ENCODE peak calls at places on chromosomes 12 and 14, in nine cellular contexts. One of them, this sample, is unnamed.

GRCh38 chr12:79747274-79747673 is 56.5 kb upstream of the PAWR start:
- DNase-seq in Peyer's patch: no peak
- DNase-seq in body of pancreas: no peak
- DNase-seq in spleen: no peak
- DNase-seq in sigmoid colon: no peak
- DNase-seq in A549: no peak
- DNase-seq in HCT116: no peak
- DNase-seq in right lobe of liver: no peak
- DNase-seq in IMR-90: peak; percentile 55
- DNase-seq in this sample: no peak

GRCh38 chr12:96397756-96398421 is 2.4 kb downstream of the CDK17 start:
- DNase-seq in sigmoid colon: no peak
- DNase-seq in body of pancreas: no peak
- DNase-seq in IMR-90: peak; percentile 57
- DNase-seq in HCT116: no peak
- DNase-seq in right lobe of liver: no peak
- DNase-seq in Peyer's patch: no peak
- DNase-seq in spleen: no peak
- DNase-seq in A549: no peak
- DNase-seq in this sample: no peak

GRCh38 chr12:70486588-70486987 is 120.5 kb downstream of the KCNMB4 start:
- DNase-seq in spleen: no peak
- DNase-seq in sigmoid colon: no peak
- DNase-seq in A549: no peak
- DNase-seq in IMR-90: no peak
- DNase-seq in HCT116: no peak
- DNase-seq in right lobe of liver: no peak
- DNase-seq in body of pancreas: no peak
- DNase-seq in Peyer's patch: no peak
- DNase-seq in this sample: no peak

GRCh38 chr12:96211989-96212388 is 17.8 kb downstream of the ELK3 start:
- DNase-seq in A549: no peak
- DNase-seq in sigmoid colon: no peak
- DNase-seq in spleen: no peak
- DNase-seq in Peyer's patch: no peak
- DNase-seq in right lobe of liver: no peak
- DNase-seq in HCT116: no peak
- DNase-seq in body of pancreas: no peak
- DNase-seq in IMR-90: no peak
- DNase-seq in this sample: no peak

GRCh38 chr14:54175298-54175942 is 218.8 kb upstream of the BMP4 start:
- DNase-seq in sigmoid colon: peak; percentile 73
- DNase-seq in spleen: no peak
- DNase-seq in HCT116: peak; percentile 78
- DNase-seq in right lobe of liver: no peak
- DNase-seq in A549: peak; percentile 75
- DNase-seq in body of pancreas: peak; percentile 67
- DNase-seq in IMR-90: peak; percentile 73
- DNase-seq in Peyer's patch: no peak
- DNase-seq in this sample: peak; percentile 61

GRCh38 chr12:5945071-5946008 is at the start of gene ANO2:
- DNase-seq in spleen: no peak
- DNase-seq in right lobe of liver: no peak
- DNase-seq in HCT116: no peak
- DNase-seq in body of pancreas: no peak
- DNase-seq in A549: no peak
- DNase-seq in IMR-90: no peak
- DNase-seq in Peyer's patch: no peak
- DNase-seq in sigmoid colon: no peak
- DNase-seq in this sample: no peak

GRCh38 chr14:92105073-92105844 is 1.1 kb downstream of the ATXN3 start:
- DNase-seq in IMR-90: peak; percentile 48
- DNase-seq in sigmoid colon: no peak
- DNase-seq in A549: no peak
- DNase-seq in right lobe of liver: no peak
- DNase-seq in body of pancreas: no peak
- DNase-seq in HCT116: no peak
- DNase-seq in Peyer's patch: no peak
- DNase-seq in spleen: no peak
- DNase-seq in this sample: no peak

GRCh38 chr12:42118136-42118879 is 26.4 kb downstream of the GXYLT1 start:
- DNase-seq in HCT116: no peak
- DNase-seq in IMR-90: peak; percentile 62
- DNase-seq in body of pancreas: no peak
- DNase-seq in sigmoid colon: no peak
- DNase-seq in Peyer's patch: no peak
- DNase-seq in right lobe of liver: no peak
- DNase-seq in spleen: no peak
- DNase-seq in A549: no peak
- DNase-seq in this sample: no peak

GRCh38 chr14:103390605-103391004 is 5.4 kb downstream of the MARK3 start:
- DNase-seq in spleen: no peak
- DNase-seq in HCT116: no peak
- DNase-seq in right lobe of liver: no peak
- DNase-seq in sigmoid colon: no peak
- DNase-seq in A549: no peak
- DNase-seq in body of pancreas: no peak
- DNase-seq in Peyer's patch: no peak
- DNase-seq in IMR-90: no peak
- DNase-seq in this sample: no peak

GRCh38 chr12:25089738-25090137 is 105.2 kb downstream of the DNAI7 start:
- DNase-seq in right lobe of liver: no peak
- DNase-seq in spleen: no peak
- DNase-seq in HCT116: no peak
- DNase-seq in Peyer's patch: no peak
- DNase-seq in body of pancreas: no peak
- DNase-seq in sigmoid colon: no peak
- DNase-seq in A549: no peak
- DNase-seq in IMR-90: no peak
- DNase-seq in this sample: no peak

GRCh38 chr12:106233011-106233410 is 14.8 kb downstream of the CKAP4 start:
- DNase-seq in sigmoid colon: no peak
- DNase-seq in body of pancreas: no peak
- DNase-seq in Peyer's patch: no peak
- DNase-seq in IMR-90: no peak
- DNase-seq in A549: no peak
- DNase-seq in spleen: no peak
- DNase-seq in right lobe of liver: no peak
- DNase-seq in HCT116: no peak
- DNase-seq in this sample: no peak

GRCh38 chr12:30219047-30219446 is 435.3 kb upstream of the TMTC1 start:
- DNase-seq in spleen: no peak
- DNase-seq in right lobe of liver: no peak
- DNase-seq in HCT116: no peak
- DNase-seq in body of pancreas: no peak
- DNase-seq in Peyer's patch: no peak
- DNase-seq in sigmoid colon: no peak
- DNase-seq in IMR-90: peak; percentile 22
- DNase-seq in A549: no peak
- DNase-seq in this sample: no peak

GRCh38 chr14:37021406-37021805 is 151.0 kb downstream of the SLC25A21 start:
- DNase-seq in HCT116: no peak
- DNase-seq in IMR-90: no peak
- DNase-seq in A549: no peak
- DNase-seq in Peyer's patch: no peak
- DNase-seq in sigmoid colon: no peak
- DNase-seq in right lobe of liver: no peak
- DNase-seq in spleen: no peak
- DNase-seq in body of pancreas: no peak
- DNase-seq in this sample: no peak

GRCh38 chr14:44960646-44961045 is 1.1 kb downstream of the KLHL28 start:
- DNase-seq in right lobe of liver: no peak
- DNase-seq in A549: no peak
- DNase-seq in Peyer's patch: no peak
- DNase-seq in HCT116: no peak
- DNase-seq in IMR-90: no peak
- DNase-seq in spleen: no peak
- DNase-seq in sigmoid colon: no peak
- DNase-seq in body of pancreas: no peak
- DNase-seq in this sample: no peak

GRCh38 chr14:44309336-44309735 is 197.7 kb downstream of the FSCB start:
- DNase-seq in right lobe of liver: no peak
- DNase-seq in IMR-90: no peak
- DNase-seq in spleen: no peak
- DNase-seq in sigmoid colon: no peak
- DNase-seq in body of pancreas: no peak
- DNase-seq in A549: no peak
- DNase-seq in Peyer's patch: no peak
- DNase-seq in HCT116: no peak
- DNase-seq in this sample: no peak

GRCh38 chr12:102369876-102370275 is 110.5 kb downstream of the IGF1 start:
- DNase-seq in body of pancreas: no peak
- DNase-seq in IMR-90: no peak
- DNase-seq in right lobe of liver: no peak
- DNase-seq in HCT116: no peak
- DNase-seq in sigmoid colon: no peak
- DNase-seq in A549: no peak
- DNase-seq in spleen: no peak
- DNase-seq in Peyer's patch: no peak
- DNase-seq in this sample: no peak

GRCh38 chr14:20886091-20886490 is 5.1 kb upstream of the RNASE3 start:
- DNase-seq in body of pancreas: no peak
- DNase-seq in A549: no peak
- DNase-seq in sigmoid colon: no peak
- DNase-seq in right lobe of liver: no peak
- DNase-seq in spleen: no peak
- DNase-seq in IMR-90: no peak
- DNase-seq in HCT116: no peak
- DNase-seq in Peyer's patch: no peak
- DNase-seq in this sample: no peak
- TF ChIP-seq CTCF in body of pancreas: no peak
- TF ChIP-seq CTCF in A549: no peak
- TF ChIP-seq CTCF in sigmoid colon: no peak
- TF ChIP-seq CTCF in right lobe of liver: no peak
- TF ChIP-seq CTCF in spleen: no peak
- TF ChIP-seq CTCF in IMR-90: no peak
- TF ChIP-seq CTCF in HCT116: no peak
- TF ChIP-seq CTCF in Peyer's patch: no peak
- TF ChIP-seq CTCF in this sample: no peak

DNA sequence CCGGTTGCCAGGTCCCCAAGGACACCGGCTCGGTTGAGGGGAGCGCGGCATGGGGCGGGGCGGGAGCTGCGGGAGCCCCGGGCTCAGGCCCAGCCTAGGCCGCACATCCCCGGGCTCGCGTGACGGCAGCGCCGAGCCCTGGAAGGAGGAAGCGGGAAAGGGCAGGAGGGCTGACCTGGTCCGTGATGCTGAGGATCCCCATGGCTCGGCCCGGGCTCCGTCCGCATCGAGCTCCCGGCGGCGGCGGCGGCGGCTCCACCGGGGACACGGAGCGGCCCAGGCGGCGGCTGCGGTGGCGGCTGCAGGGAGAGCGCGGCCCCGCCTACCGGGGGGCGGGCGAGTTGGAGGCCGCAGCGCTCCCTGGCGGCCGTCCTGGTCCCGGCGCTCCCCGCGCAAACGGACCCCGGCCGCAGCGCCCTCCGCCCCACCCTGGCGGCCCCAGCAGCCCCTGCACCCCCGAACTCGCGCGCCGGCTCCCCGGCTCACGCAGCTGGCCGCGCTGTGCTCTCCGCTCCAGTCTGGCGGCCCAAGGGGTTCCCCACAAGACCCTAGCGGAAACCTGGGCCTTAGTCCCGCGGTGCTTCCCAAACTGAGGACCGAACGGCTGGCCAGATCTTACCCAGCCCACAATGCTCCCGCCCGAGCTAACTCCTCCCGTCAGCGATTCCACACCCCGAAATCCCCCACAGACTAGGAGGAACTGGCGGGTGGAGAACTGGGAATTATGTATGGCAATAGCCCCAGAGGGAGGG is at the start of gene ANKRD52:
- DNase-seq in Peyer's patch: peak; percentile 89
- DNase-seq in spleen: peak; percentile 95
- DNase-seq in IMR-90: peak; percentile 71
- DNase-seq in HCT116: no peak
- DNase-seq in body of pancreas: peak; percentile 76
- DNase-seq in right lobe of liver: peak; percentile 79
- DNase-seq in A549: peak; percentile 80
- DNase-seq in sigmoid colon: peak; percentile 87
- DNase-seq in this sample: peak; percentile 75
- TF ChIP-seq POLR2A in Peyer's patch: no peak
- TF ChIP-seq POLR2A in spleen: peak; percentile 18
- TF ChIP-seq POLR2A in IMR-90: no peak
- TF ChIP-seq POLR2A in HCT116: no peak
- TF ChIP-seq POLR2A in body of pancreas: no peak
- TF ChIP-seq POLR2A in right lobe of liver: peak; percentile 40
- TF ChIP-seq POLR2A in A549: peak; percentile 65
- TF ChIP-seq POLR2A in sigmoid colon: no peak
- TF ChIP-seq POLR2A in this sample: no peak

DNA sequence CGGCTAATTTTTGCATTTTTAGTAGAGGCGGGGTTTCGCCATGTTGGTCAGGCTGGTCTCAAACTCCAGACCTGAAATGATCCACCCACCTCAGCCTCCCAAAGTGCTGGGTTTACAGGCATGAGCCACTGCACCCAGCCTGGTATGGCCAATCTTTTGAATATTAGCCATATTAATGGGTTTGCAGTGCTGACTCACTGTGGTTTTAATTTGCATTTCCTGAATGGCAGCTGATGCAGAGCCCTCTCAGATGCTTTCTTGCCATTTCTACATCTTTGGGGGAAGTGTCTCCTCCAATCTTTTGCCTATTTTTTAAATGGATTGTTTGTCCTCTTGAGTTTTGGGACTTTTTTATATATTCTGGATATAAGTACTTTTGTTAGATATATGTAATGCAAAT is 55.5 kb upstream of the NPAS3 start:
- DNase-seq in body of pancreas: no peak
- DNase-seq in HCT116: no peak
- DNase-seq in sigmoid colon: no peak
- DNase-seq in IMR-90: no peak
- DNase-seq in Peyer's patch: no peak
- DNase-seq in spleen: no peak
- DNase-seq in right lobe of liver: no peak
- DNase-seq in A549: no peak
- DNase-seq in this sample: no peak
- H3K4me1 ChIP-seq in body of pancreas: no peaks in the 10 kb centered on the region
- H3K4me1 ChIP-seq in HCT116: no peaks in the 10 kb centered on the region
- H3K4me1 ChIP-seq in sigmoid colon: no peaks in the 10 kb centered on the region
- H3K4me1 ChIP-seq in IMR-90: no peaks in the 10 kb centered on the region
- H3K4me1 ChIP-seq in Peyer's patch: no peaks in the 10 kb centered on the region
- H3K4me1 ChIP-seq in spleen: no peaks in the 10 kb centered on the region
- H3K4me1 ChIP-seq in right lobe of liver: no peaks in the 10 kb centered on the region
- H3K4me1 ChIP-seq in A549: no peaks in the 10 kb centered on the region
- H3K4me1 ChIP-seq in this sample: no peaks in the 10 kb centered on the region

DNA sequence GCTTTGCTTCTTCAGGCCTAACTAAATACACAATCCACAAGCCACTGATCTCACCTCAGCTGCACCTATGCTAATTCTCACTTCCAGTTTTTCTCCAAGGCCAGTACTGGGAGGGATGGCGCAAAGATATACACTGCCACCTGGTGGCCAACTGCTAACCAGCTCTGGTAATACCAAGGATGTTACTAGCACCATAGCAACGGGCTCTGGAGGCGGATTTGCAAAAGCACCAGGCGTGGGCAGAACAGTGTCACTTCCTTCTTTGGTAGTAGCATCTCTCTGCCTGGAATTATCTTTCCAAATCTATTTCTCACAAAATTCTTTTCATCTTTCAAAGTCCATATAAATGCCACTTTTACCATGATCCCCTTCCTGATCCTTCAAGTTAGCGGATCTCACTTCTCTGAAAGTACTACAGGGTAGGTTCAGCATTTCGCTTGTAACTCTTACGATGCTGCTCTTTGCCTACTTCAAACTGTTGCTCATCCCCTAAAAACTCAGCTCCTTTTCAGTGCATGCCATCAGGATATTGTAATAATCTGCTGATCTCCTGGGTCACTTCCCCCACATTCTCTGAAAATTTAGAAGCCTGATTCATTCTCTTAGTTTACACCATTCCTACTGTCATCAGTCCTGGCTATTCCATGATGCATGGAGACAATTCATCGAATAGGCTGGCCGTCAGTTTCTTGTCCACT is 37.1 kb upstream of the FOXJ2 start:
- DNase-seq in spleen: peak; percentile 94
- DNase-seq in HCT116: peak; percentile 64
- DNase-seq in right lobe of liver: peak; percentile 80
- DNase-seq in A549: peak; percentile 90
- DNase-seq in body of pancreas: peak; percentile 69
- DNase-seq in Peyer's patch: peak; percentile 56
- DNase-seq in IMR-90: peak; percentile 91
- DNase-seq in sigmoid colon: peak; percentile 92
- DNase-seq in this sample: peak; percentile 79
- TF ChIP-seq CTCF in spleen: peak; percentile 93
- TF ChIP-seq CTCF in HCT116: peak; percentile 85
- TF ChIP-seq CTCF in right lobe of liver: peak; percentile 91
- TF ChIP-seq CTCF in A549: peak; percentile 83
- TF ChIP-seq CTCF in body of pancreas: peak; percentile 38
- TF ChIP-seq CTCF in Peyer's patch: peak; percentile 87
- TF ChIP-seq CTCF in IMR-90: peak; percentile 82
- TF ChIP-seq CTCF in sigmoid colon: peak; percentile 78
- TF ChIP-seq CTCF in this sample: peak; percentile 92

This sample was measured in uterus.